ENCODE peak calls at places on chromosome 1, in five cellular contexts. Z, P, W, A and E are unnamed samples.

GRCh38 chr1:78301141-78301540 is 189.6 kb upstream of the PTGFR start:
- DNase-seq in Z (no peak), A (no peak), P (no peak), W (no peak), E (no peak)

GRCh38 chr1:73065585-73065984 is 783.2 kb upstream of the NEGR1 start:
- DNase-seq in Z (no peak), A (peak), W (peak), P (no peak), E (no peak)

GRCh38 chr1:167922611-167923074 is 8.7 kb upstream of the ADCY10 start:
- DNase-seq in P (no peak), Z (no peak), A (no peak), W (no peak), E (no peak)

GRCh38 chr1:149887456-149888159 is 11.8 kb upstream of the BOLA1 start:
- DNase-seq in W (peak), Z (peak), A (peak), P (peak), E (peak)

GRCh38 chr1:2088434-2088833 is 38.2 kb downstream of the PRKCZ start:
- DNase-seq in A (peak), Z (no peak), P (peak), W (no peak), E (no peak)

GRCh38 chr1:63350320-63350719 is 17.1 kb upstream of the ALG6 start:
- DNase-seq in W (no peak), Z (no peak), P (no peak), A (no peak), E (no peak)

GRCh38 chr1:174266991-174267612 is 107.8 kb downstream of the RABGAP1L start:
- DNase-seq in W (no peak), Z (no peak), A (no peak), P (no peak), E (no peak)

GRCh38 chr1:24955161-24955560 is 25.1 kb upstream of the RUNX3 start:
- DNase-seq in P (peak), Z (no peak), W (no peak), A (no peak), E (peak)

GRCh38 chr1:233487415-233487814 is 126.5 kb upstream of the KCNK1 start:
- DNase-seq in W (no peak), P (no peak), Z (no peak), A (no peak), E (no peak)

GRCh38 chr1:220772846-220773245 is 13.9 kb upstream of the MTARC1 start:
- DNase-seq in W (peak), P (no peak), A (no peak), Z (no peak), E (no peak)

GRCh38 chr1:220775238-220775853 is 11.4 kb upstream of the MTARC1 start:
- DNase-seq in W (peak), P (peak), Z (peak), A (peak), E (no peak)

GRCh38 chr1:220776254-220776653 is 10.5 kb upstream of the MTARC1 start:
- DNase-seq in Z (no peak), A (no peak), P (no peak), W (no peak), E (no peak)

DNA sequence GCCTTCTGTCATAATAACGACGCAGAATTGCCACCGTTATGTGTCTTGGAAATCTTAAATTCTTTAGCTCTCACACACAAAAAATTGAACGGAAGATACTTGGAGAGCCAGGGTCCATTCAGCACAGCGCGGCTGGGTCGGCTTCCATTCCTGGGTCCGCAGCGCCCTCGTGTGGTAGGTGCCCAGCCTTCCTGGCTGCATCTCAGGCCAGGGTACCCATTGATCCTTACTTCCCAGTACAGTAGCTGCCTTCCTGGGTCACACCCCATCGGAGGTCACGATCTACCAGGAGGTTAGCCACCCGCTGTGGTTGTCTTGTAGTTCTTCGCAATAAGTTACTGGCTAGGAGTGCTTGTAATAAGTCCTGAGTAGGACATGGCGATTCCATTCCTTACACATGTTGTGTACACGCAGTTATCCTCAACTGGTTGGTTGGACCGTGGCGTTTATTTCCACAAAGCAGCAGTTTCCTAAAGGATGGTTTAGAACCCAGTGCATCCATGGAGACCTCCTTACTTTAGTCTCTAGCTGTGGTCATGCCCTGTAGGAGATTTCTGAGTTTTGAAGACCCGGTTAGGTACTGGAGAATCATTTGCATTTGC is 9.9 kb upstream of the MTARC1 start:
- DNase-seq in W (peak), Z (peak), A (peak), P (peak), E (peak)
- TF ChIP-seq EZH2phosphoT487 in W (no peak), Z (no peak), A (no peak), P (no peak), E (no peak)

GRCh38 chr1:58927722-58928085 is 143.9 kb upstream of the JUN start:
- DNase-seq in W (no peak), A (no peak), Z (no peak), P (no peak), E (no peak)

GRCh38 chr1:58928514-58928913 is 144.7 kb upstream of the JUN start:
- DNase-seq in W (no peak), A (no peak), Z (no peak), P (no peak), E (no peak)

GRCh38 chr1:58931024-58931423 is 147.2 kb upstream of the JUN start:
- DNase-seq in P (no peak), A (no peak), W (no peak), Z (no peak), E (no peak)

GRCh38 chr1:58931761-58932160 is 147.9 kb upstream of the JUN start:
- DNase-seq in A (no peak), Z (no peak), P (no peak), W (no peak), E (no peak)

DNA sequence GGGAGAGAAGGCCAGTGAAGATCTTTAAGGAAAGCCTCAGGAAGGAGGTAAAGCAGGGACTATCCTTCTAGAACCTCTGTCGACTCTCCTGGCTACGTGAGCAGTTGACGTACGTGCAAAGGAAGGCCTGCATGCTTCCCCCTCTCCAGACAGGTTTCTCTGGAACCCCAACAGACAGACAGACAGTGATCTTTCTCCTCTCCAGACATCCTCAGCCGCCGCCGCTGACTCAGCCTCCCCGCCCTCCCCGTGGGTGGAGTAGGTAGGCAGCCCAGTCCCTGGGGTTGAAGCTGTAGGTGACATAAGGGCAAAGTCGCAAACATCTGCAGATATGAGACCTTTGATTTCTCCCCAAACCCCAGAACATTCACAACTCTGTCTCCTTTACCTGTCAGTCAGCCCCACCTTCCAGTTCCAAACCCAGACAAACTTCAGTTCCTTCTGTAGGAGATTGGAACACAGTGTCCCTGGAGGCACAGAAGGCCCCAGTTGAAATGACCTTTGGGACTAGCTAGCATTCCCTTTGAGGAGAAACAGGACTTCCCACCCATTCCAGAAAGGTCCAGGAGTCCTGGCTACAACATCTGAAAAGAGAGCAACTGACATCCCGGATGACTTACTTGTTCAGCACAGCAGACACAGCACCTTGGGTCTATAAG is 145.9 kb upstream of the JUN start:
- DNase-seq in P (no peak), Z (no peak), A (no peak), W (no peak), E (no peak)
- TF ChIP-seq EZH2phosphoT487 in P (no peak), Z (no peak), A (no peak), W (no peak), E (no peak)

GRCh38 chr1:15876357-15876756 is 28.9 kb downstream of the SPEN start:
- DNase-seq in A (peak), P (no peak), Z (no peak), W (peak), E (no peak)

GRCh38 chr1:15866696-15867687 is 19.5 kb downstream of the SPEN start:
- DNase-seq in W (no peak), A (no peak), P (peak), Z (no peak), E (no peak)

GRCh38 chr1:15869413-15869812 is 21.9 kb downstream of the SPEN start:
- DNase-seq in P (no peak), W (no peak), Z (no peak), A (no peak), E (no peak)

GRCh38 chr1:15870421-15870820 is 22.9 kb downstream of the SPEN start:
- DNase-seq in P (peak), W (no peak), Z (no peak), A (no peak), E (no peak)
- TF ChIP-seq EZH2phosphoT487 in P (no peak), W (no peak), Z (no peak), A (no peak), E (no peak)

GRCh38 chr1:230137328-230137815 is 70.3 kb downstream of the GALNT2 start:
- DNase-seq in Z (no peak), P (no peak), W (no peak), A (no peak), E (no peak)
- TF ChIP-seq EZH2phosphoT487 in Z (no peak), P (no peak), W (no peak), A (no peak), E (no peak)

GRCh38 chr1:93080424-93080823 is 1.3 kb downstream of the MTF2 start:
- DNase-seq in A (peak), W (peak), P (peak), Z (peak), E (peak)

GRCh38 chr1:93081716-93082115 is 2.6 kb downstream of the MTF2 start:
- DNase-seq in W (no peak), A (no peak), Z (no peak), P (peak), E (no peak)

GRCh38 chr1:93087532-93087931 is 8.4 kb downstream of the MTF2 start:
- DNase-seq in A (no peak), W (no peak), Z (no peak), P (no peak), E (no peak)

GRCh38 chr1:93082313-93082712 is 3.2 kb downstream of the MTF2 start:
- DNase-seq in P (no peak), Z (peak), A (no peak), W (no peak), E (no peak)

GRCh38 chr1:93083979-93084378 is 4.9 kb downstream of the MTF2 start:
- DNase-seq in A (no peak), W (no peak), P (no peak), Z (no peak), E (no peak)
- TF ChIP-seq EZH2phosphoT487 in A (no peak), W (no peak), P (no peak), Z (no peak), E (no peak)

DNA sequence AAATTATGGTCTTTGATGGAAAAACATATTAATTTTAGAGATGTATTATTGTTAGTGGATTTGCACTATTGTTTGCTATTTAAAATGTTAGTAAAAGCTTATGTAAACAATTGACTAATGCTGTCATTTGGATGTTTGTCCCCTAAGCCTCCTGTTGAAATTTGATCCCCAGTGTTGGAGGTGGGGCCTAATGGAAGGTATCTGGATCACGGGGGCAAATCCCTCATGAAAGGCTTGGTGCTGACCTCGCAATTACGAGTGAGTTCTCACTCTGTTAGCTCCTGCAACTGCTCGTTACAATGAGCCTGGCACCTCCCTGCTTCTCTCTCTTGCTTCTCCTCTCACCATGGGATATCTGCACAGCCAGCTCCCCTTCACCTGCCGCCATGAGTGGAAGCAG is 14.3 kb downstream of the TMEM35B start:
- DNase-seq in P (no peak), A (peak), W (peak), Z (no peak), E (no peak)
- TF ChIP-seq EZH2phosphoT487 in P (no peak), A (no peak), W (no peak), Z (no peak), E (no peak)

GRCh38 chr1:66342707-66343106 is 191.2 kb upstream of the SGIP1 start:
- DNase-seq in Z (peak), A (no peak), P (no peak), W (no peak), E (no peak)
- TF ChIP-seq EZH2phosphoT487 in Z (no peak), A (no peak), P (no peak), W (no peak), E (no peak)

GRCh38 chr1:21896652-21897532 is 40.2 kb downstream of the HSPG2 start:
- DNase-seq in P (peak), Z (no peak), A (peak), W (peak), E (no peak)
- TF ChIP-seq EZH2phosphoT487 in P (no peak), Z (no peak), A (no peak), W (no peak), E (no peak)